ENCODE peak calls at places on chromosomes 6 and 20, in five cellular contexts. S is cardiac fibroblast; B is cardiac muscle cell; X is activated CD4-positive, alpha-beta T cell treated with anti-CD3 and anti-CD28 coated beads, Interleukin-2, amount 10 ng/mL, durations not matched to agents 7 days and 5 days; L is NCI-H2081 treated with DMSO at 0.1 percent for 48 hours. A is an unnamed sample.
A peak's percentile ranks its signal among the peaks of the same experiment; 100 is the strongest.

GRCh38 chr6:84074988-84075781 is 41.6 kb downstream of the MRAP2 start:
- DNase-seq in S (peak; percentile 28), B (peak; percentile 40), X (no peak), L (no peak), A (no peak)

GRCh38 chr6:129744201-129744879 is 34.4 kb upstream of the ARHGAP18 start:
- DNase-seq in S (peak; percentile 85), B (peak; percentile 82), X (no peak), L (no peak), A (no peak)

GRCh38 chr20:43751167-43752050 is 24.6 kb upstream of the GTSF1L start:
- DNase-seq in S (peak; percentile 71), B (peak; percentile 71), X (peak; percentile 60), L (no peak), A (peak; percentile 42)

GRCh38 chr6:51570168-51570921 is 517.1 kb downstream of the PKHD1 start:
- DNase-seq in S (no peak), B (no peak), X (no peak), L (no peak), A (no peak)

GRCh38 chr6:170044836-170045562 is 245.9 kb downstream of the DLL1 start:
- DNase-seq in S (no peak), B (no peak), X (no peak), L (no peak), A (no peak)

GRCh38 chr6:46056906-46057529 is 41.4 kb upstream of the CLIC5 start:
- DNase-seq in S (peak; percentile 26), B (peak; percentile 12), X (no peak), L (no peak), A (no peak)

GRCh38 chr20:32646486-32646885 is 27.3 kb downstream of the C20orf203 start:
- DNase-seq in S (no peak), B (no peak), X (no peak), L (no peak), A (no peak)

GRCh38 chr20:40506567-40506966 is 182.5 kb downstream of the MAFB start:
- DNase-seq in S (peak; percentile 99), B (peak; percentile 99), X (peak; percentile 7), L (no peak), A (no peak)

GRCh38 chr6:11232968-11233626 is 629 bp upstream of the NEDD9 start:
- DNase-seq in S (no peak), B (no peak), X (no peak), L (no peak), A (peak; percentile 63)

GRCh38 chr20:52684911-52685310 is 287.2 kb upstream of the TSHZ2 start:
- DNase-seq in S (no peak), B (no peak), X (no peak), L (no peak), A (no peak)

GRCh38 chr6:18154507-18155272 is at the start of gene TPMT:
- DNase-seq in S (peak; percentile 11), B (no peak), X (peak; percentile 10), L (peak; percentile 85), A (no peak)

GRCh38 chr20:32179515-32179914 is 28.0 kb downstream of the PLAGL2 start:
- DNase-seq in S (no peak), B (no peak), X (no peak), L (no peak), A (no peak)

GRCh38 chr20:43776691-43777090 is 49.9 kb upstream of the GTSF1L start:
- DNase-seq in S (no peak), B (no peak), X (no peak), L (no peak), A (no peak)

GRCh38 chr20:297925-298754 is 770 bp downstream of the ZCCHC3 start:
- DNase-seq in S (peak; percentile 77), B (peak; percentile 77), X (peak; percentile 56), L (no peak), A (no peak)

GRCh38 chr6:44977406-44977740 is 350.8 kb upstream of the RUNX2 start:
- DNase-seq in S (no peak), B (no peak), X (peak; percentile 22), L (no peak), A (peak; percentile 25)

GRCh38 chr6:9563996-9564395 is 850.9 kb downstream of the TFAP2A start:
- DNase-seq in S (no peak), B (peak; percentile 14), X (no peak), L (no peak), A (no peak)

GRCh38 chr6:5302220-5302946 is 41.1 kb downstream of the FARS2 start:
- DNase-seq in S (no peak), B (no peak), X (peak; percentile 35), L (no peak), A (no peak)

GRCh38 chr6:44800171-44800671 is 412.7 kb downstream of the CDC5L start:
- DNase-seq in S (peak; percentile 82), B (peak; percentile 86), X (no peak), L (no peak), A (no peak)

GRCh38 chr20:48460681-48461080 is 367.1 kb downstream of the PREX1 start:
- DNase-seq in S (no peak), B (no peak), X (no peak), L (no peak), A (no peak)

GRCh38 chr20:4491643-4492042 is 230.1 kb upstream of the PRND start:
- DNase-seq in S (no peak), B (no peak), X (no peak), L (no peak), A (no peak)

GRCh38 chr6:24985313-24985712 is 49.6 kb upstream of the RIPOR2 start:
- DNase-seq in S (no peak), B (no peak), X (no peak), L (no peak), A (no peak)

GRCh38 chr6:139344186-139344963 is 30.1 kb downstream of the CITED2 start:
- DNase-seq in S (no peak), B (no peak), X (no peak), L (no peak), A (no peak)

GRCh38 chr20:47502271-47502730 is 614 bp downstream of the NCOA3 start:
- DNase-seq in S (peak; percentile 22), B (peak; percentile 21), X (peak; percentile 28), L (no peak), A (no peak)

GRCh38 chr6:162085561-162085960 is 642.0 kb downstream of the PRKN start:
- DNase-seq in S (no peak), B (no peak), X (no peak), L (no peak), A (no peak)

GRCh38 chr20:56628873-56629463 is at the start of gene TFAP2C:
- DNase-seq in S (peak; percentile 34), B (peak; percentile 45), X (peak; percentile 14), L (no peak), A (peak; percentile 59)

GRCh38 chr6:108719477-108719876 is 128.7 kb upstream of the ARMC2 start:
- DNase-seq in S (no peak), B (no peak), X (no peak), L (no peak), A (no peak)

GRCh38 chr20:19928379-19929360 is 88.5 kb upstream of the NAA20 start:
- DNase-seq in S (no peak), B (no peak), X (no peak), L (no peak), A (no peak)